ENCODE peak calls at places on chromosome 20, in four cellular contexts. S is left cardiac atrium, U is T-helper 2 cell, G is GM10248. B is an unnamed sample.

GRCh38 chr20:62320581-62321354 is 18.0 kb downstream of the ADRM1 start:
- DNase-seq in G (no peak), U (no peak), S (no peak), B (no peak)

GRCh38 chr20:10547276-10548114 is 112.4 kb downstream of the SLX4IP start:
- DNase-seq in G (no peak), S (no peak), U (no peak), B (no peak)

GRCh38 chr20:22555791-22556564 is 28.4 kb downstream of the FOXA2 start:
- DNase-seq in G (no peak), S (no peak), U (no peak), B (no peak)

GRCh38 chr20:17735206-17735804 is 35.5 kb downstream of the BANF2 start:
- DNase-seq in U (no peak), G (no peak), S (no peak), B (peak)

GRCh38 chr20:63453029-63453523 is 19.4 kb downstream of the KCNQ2 start:
- DNase-seq in S (peak), G (peak), U (no peak), B (no peak)

GRCh38 chr20:35954907-35955251 is 577 bp upstream of the SCAND1 start:
- DNase-seq in U (peak), S (peak), G (no peak), B (peak)

GRCh38 chr20:54061106-54061881 is 9.1 kb downstream of the BCAS1 start:
- DNase-seq in G (no peak), S (no peak), U (no peak), B (no peak)

GRCh38 chr20:44959082-44959895 is 908 bp downstream of the TOMM34 start:
- DNase-seq in U (peak), S (no peak), G (peak), B (peak)

GRCh38 chr20:5674176-5674660 is 76.0 kb upstream of the SHLD1 start:
- DNase-seq in S (no peak), U (no peak), G (peak), B (no peak)

GRCh38 chr20:46406986-46407670 is 713 bp upstream of the ELMO2 start:
- DNase-seq in S (peak), G (peak), U (peak), B (no peak)

GRCh38 chr20:19712737-19713260 is 45.3 kb upstream of the RIN2 start:
- DNase-seq in U (no peak), G (no peak), S (no peak), B (no peak)

GRCh38 chr20:40497781-40498691 is 191.0 kb downstream of the MAFB start:
- DNase-seq in U (no peak), G (no peak), S (peak), B (peak)